ENCODE peak calls at places on chromosomes 3 and 15, in seven cellular contexts. X is lower lobe of right lung; R is PC-3; T is cardiac muscle cell; F is IMR-90; V is CD8-positive, alpha-beta T cell; Q is OCI-LY7. U is an unnamed sample.

GRCh38 chr3:52313774-52314188 is 2.3 kb upstream of the DNAH1 start:
- DNase-seq in X (peak; percentile 58), R (peak; percentile 23), T (no peak), F (peak; percentile 47), V (no peak), Q (peak; percentile 68), U (peak; percentile 47)

GRCh38 chr3:11826628-11827265 is 19.9 kb downstream of the TAMM41 start:
- DNase-seq in X (no peak), R (no peak), T (no peak), F (peak; percentile 79), V (no peak), Q (no peak), U (peak; percentile 22)

GRCh38 chr15:60835974-60836373 is 357.0 kb upstream of the ICE2 start:
- DNase-seq in X (no peak), R (no peak), T (no peak), F (peak; percentile 82), V (no peak), Q (no peak), U (peak; percentile 9)

GRCh38 chr3:153315781-153316180 is 153.8 kb downstream of the RAP2B start:
- DNase-seq in X (no peak), R (peak; percentile 61), T (no peak), F (peak; percentile 51), V (no peak), Q (no peak), U (no peak)

GRCh38 chr3:120424506-120424905 is 26.3 kb downstream of the FSTL1 start:
- DNase-seq in X (no peak), R (no peak), T (no peak), F (no peak), V (no peak), Q (no peak), U (no peak)

GRCh38 chr3:85487375-85487774 is 528.6 kb downstream of the CADM2 start:
- DNase-seq in X (no peak), R (no peak), T (no peak), F (no peak), V (no peak), Q (no peak), U (no peak)

GRCh38 chr3:14174483-14174882 is 3.9 kb downstream of the XPC start:
- DNase-seq in X (no peak), R (no peak), T (no peak), F (peak; percentile 57), V (no peak), Q (no peak), U (no peak)

GRCh38 chr3:176202652-176203051 is 994.6 kb downstream of the TBL1XR1 start:
- DNase-seq in X (no peak), R (no peak), T (no peak), F (no peak), V (no peak), Q (no peak), U (no peak)

GRCh38 chr15:89341316-89342005 is 6.8 kb upstream of the POLG start:
- DNase-seq in X (peak; percentile 73), R (peak; percentile 35), T (no peak), F (no peak), V (no peak), Q (no peak), U (no peak)

GRCh38 chr15:59997070-59997701 is 6.9 kb upstream of the FOXB1 start:
- DNase-seq in X (peak; percentile 44), R (peak; percentile 42), T (peak; percentile 32), F (no peak), V (peak; percentile 53), Q (no peak), U (no peak)

GRCh38 chr15:67202091-67202490 is 52.4 kb downstream of the AAGAB start:
- DNase-seq in X (no peak), R (no peak), T (no peak), F (no peak), V (no peak), Q (no peak), U (no peak)

GRCh38 chr3:109325109-109325508 is 8.8 kb upstream of the DPPA2 start:
- DNase-seq in X (no peak), R (no peak), T (no peak), F (no peak), V (no peak), Q (no peak), U (no peak)

GRCh38 chr3:64214697-64215018 is 10.6 kb downstream of the PRICKLE2 start:
- DNase-seq in X (no peak), R (no peak), T (no peak), F (peak; percentile 76), V (no peak), Q (no peak), U (no peak)

GRCh38 chr15:39908186-39908585 is 11.9 kb downstream of the GPR176 start:
- DNase-seq in X (no peak), R (peak; percentile 82), T (no peak), F (peak; percentile 96), V (no peak), Q (no peak), U (peak; percentile 90)

GRCh38 chr3:10518506-10519150 is 13.2 kb upstream of the ATP2B2 start:
- DNase-seq in X (no peak), R (peak; percentile 11), T (peak; percentile 47), F (peak; percentile 58), V (no peak), Q (no peak), U (peak; percentile 90)

GRCh38 chr3:25151497-25151896 is 276.6 kb upstream of the RARB start:
- DNase-seq in X (no peak), R (no peak), T (no peak), F (no peak), V (no peak), Q (no peak), U (peak; percentile 23)

GRCh38 chr15:38555686-38556334 is 8.8 kb downstream of the RASGRP1 start:
- DNase-seq in X (no peak), R (no peak), T (no peak), F (peak; percentile 95), V (no peak), Q (no peak), U (peak; percentile 20)

GRCh38 chr15:48285329-48286214 is 45.7 kb upstream of the DUT start:
- DNase-seq in X (no peak), R (peak; percentile 89), T (peak; percentile 78), F (peak; percentile 92), V (peak; percentile 15), Q (peak; percentile 76), U (peak; percentile 91)

GRCh38 chr3:150611666-150612065 is 8.5 kb downstream of the SELENOT start:
- DNase-seq in X (no peak), R (no peak), T (no peak), F (no peak), V (no peak), Q (no peak), U (no peak)

GRCh38 chr3:141959531-141959920 is 83.1 kb downstream of the ATP1B3 start:
- DNase-seq in X (no peak), R (no peak), T (no peak), F (no peak), V (no peak), Q (no peak), U (no peak)

GRCh38 chr15:71634820-71635219 is 175.5 kb upstream of the NR2E3 start:
- DNase-seq in X (no peak), R (no peak), T (peak; percentile 22), F (no peak), V (no peak), Q (no peak), U (no peak)

GRCh38 chr15:99275525-99276128 is 24.3 kb downstream of the LRRC28 start:
- DNase-seq in X (no peak), R (no peak), T (no peak), F (no peak), V (no peak), Q (no peak), U (no peak)

GRCh38 chr3:195896361-195897080 is 11.8 kb downstream of the TNK2 start:
- DNase-seq in X (no peak), R (peak; percentile 73), T (peak; percentile 81), F (peak; percentile 83), V (no peak), Q (peak; percentile 19), U (peak; percentile 63)

GRCh38 chr3:133997871-133998635 is 31.7 kb downstream of the SLCO2A1 start:
- DNase-seq in X (no peak), R (no peak), T (peak; percentile 41), F (no peak), V (peak; percentile 7), Q (no peak), U (no peak)

GRCh38 chr3:133998691-133999241 is 31.0 kb downstream of the SLCO2A1 start:
- DNase-seq in X (no peak), R (no peak), T (no peak), F (no peak), V (peak; percentile 6), Q (no peak), U (no peak)

GRCh38 chr3:134001251-134001650 is 28.5 kb downstream of the SLCO2A1 start:
- DNase-seq in X (no peak), R (no peak), T (no peak), F (no peak), V (peak; percentile 4), Q (no peak), U (no peak)

GRCh38 chr3:134002326-134002725 is 27.4 kb downstream of the SLCO2A1 start:
- DNase-seq in X (no peak), R (no peak), T (no peak), F (peak; percentile 60), V (no peak), Q (no peak), U (no peak)

DNA sequence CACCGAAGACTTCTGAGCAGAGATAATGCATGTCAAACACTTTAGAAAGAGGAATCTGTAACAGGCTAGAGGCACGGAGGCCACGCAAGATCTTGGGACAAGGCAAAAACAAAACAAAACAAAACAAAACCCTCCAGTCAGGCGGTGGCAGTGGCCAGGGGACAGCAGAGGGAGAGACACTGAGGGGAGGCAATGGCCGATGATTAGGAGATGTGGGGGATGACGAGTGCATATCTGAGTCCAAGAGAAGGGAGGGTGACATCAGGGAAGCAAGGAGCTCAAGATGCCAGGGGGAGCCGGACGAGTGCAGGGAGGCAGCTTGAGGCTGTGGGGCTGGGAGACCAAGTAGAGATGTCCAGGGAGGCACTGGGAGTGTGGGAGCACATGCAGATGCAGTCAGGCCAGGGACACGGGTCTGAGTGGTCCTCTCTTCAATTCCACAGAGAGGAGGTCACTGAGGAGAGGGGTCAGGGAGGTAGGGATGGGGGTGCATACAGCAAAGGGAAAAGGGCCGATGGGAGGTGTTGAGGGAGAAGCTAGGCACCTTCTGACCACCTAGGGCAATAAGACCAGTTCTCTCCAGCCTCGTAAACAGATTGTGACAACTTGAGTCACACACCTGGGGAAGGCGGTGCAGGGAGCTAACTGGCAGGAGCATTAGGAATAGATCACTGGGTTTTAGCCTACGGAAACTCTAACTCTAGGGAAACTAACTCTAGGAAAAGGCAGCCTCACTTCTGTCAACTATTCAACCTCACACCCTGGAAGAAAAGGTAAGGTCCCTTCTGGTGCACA is 29.6 kb downstream of the SLCO2A1 start:
- DNase-seq in X (no peak), R (peak; percentile 37), T (no peak), F (no peak), V (peak; percentile 7), Q (no peak), U (no peak)
- H3K27ac ChIP-seq in X (no peak overlapping the region), R (no peak overlapping the region), T (no peak overlapping the region), F (no peak overlapping the region), V (no peak overlapping the region), Q (no peak overlapping the region), U (no peak overlapping the region)

GRCh38 chr15:78206326-78207109 is 27.8 kb downstream of the ACSBG1 start:
- DNase-seq in X (no peak), R (no peak), T (no peak), F (peak; percentile 14), V (no peak), Q (no peak), U (peak; percentile 12)
- H3K4me3 ChIP-seq in X (no peak overlapping the region), R (no peak overlapping the region), T (no peak overlapping the region), F (no peak overlapping the region), V (no peak overlapping the region), Q (no peak overlapping the region), U (no peak overlapping the region)

GRCh38 chr3:111621535-111621934 is 26.4 kb upstream of the ZBED2 start:
- DNase-seq in X (no peak), R (peak; percentile 37), T (peak; percentile 28), F (no peak), V (no peak), Q (peak; percentile 7), U (no peak)
- TF ChIP-seq CTCF in X (no peak), R (peak; percentile 78), T (peak; percentile 35), F (peak; percentile 14), V (peak; percentile 52), Q (peak; percentile 68), U (peak; percentile 70)

GRCh38 chr3:72194464-72194857 is 409.5 kb upstream of the PROK2 start:
- DNase-seq in X (no peak), R (no peak), T (no peak), F (no peak), V (no peak), Q (no peak), U (no peak)
- H3K27ac ChIP-seq in X (no peak overlapping the region), R (no peak overlapping the region), T (no peak overlapping the region), F (no peak overlapping the region), V (no peak overlapping the region), Q (no peak overlapping the region), U (no peak overlapping the region)

U was measured in brain microvascular endothelial cell.